ENCODE peak calls at places on chromosomes 6 and 20, in six cellular contexts. Q is non-pigmented ciliary epithelial cell, E is H7, C is AG08395, D is hippocampal formation, O is cardiac fibroblast. U is an unnamed sample.

GRCh38 chr20:63347081-63347741 is 13.9 kb downstream of the CHRNA4 start:
- DNase-seq in Q (no peak), D (no peak), E (peak), C (no peak), O (no peak), U (no peak)

GRCh38 chr20:62232194-62232593 is 6.1 kb upstream of the OSBPL2 start:
- DNase-seq in E (no peak), C (no peak), Q (no peak), D (no peak), O (no peak), U (no peak)

GRCh38 chr6:17291778-17292177 is 10.6 kb downstream of the RBM24 start:
- DNase-seq in C (no peak), O (no peak), Q (no peak), E (peak), D (no peak), U (no peak)

GRCh38 chr6:7546832-7547714 is 5.6 kb downstream of the DSP start:
- DNase-seq in C (no peak), E (no peak), D (no peak), O (no peak), Q (no peak), U (no peak)

GRCh38 chr20:50311308-50312001 is 120.8 kb downstream of the CEBPB start:
- DNase-seq in O (no peak), E (no peak), D (no peak), C (no peak), Q (no peak), U (peak)

GRCh38 chr6:126020305-126021050 is 34.1 kb downstream of the TRMT11 start:
- DNase-seq in E (no peak), C (no peak), O (peak), Q (no peak), D (no peak), U (peak)

GRCh38 chr6:10341605-10342004 is 73.3 kb downstream of the TFAP2A start:
- DNase-seq in C (no peak), E (no peak), D (no peak), O (no peak), Q (no peak), U (no peak)

GRCh38 chr6:127547215-127547614 is 28.1 kb upstream of the MTCL3 start:
- DNase-seq in O (peak), E (no peak), C (no peak), Q (no peak), D (no peak), U (no peak)

GRCh38 chr6:89840538-89840937 is 10.9 kb downstream of the CASP8AP2 start:
- DNase-seq in O (peak), D (no peak), C (no peak), E (no peak), Q (no peak), U (peak)

GRCh38 chr6:28589952-28590340 is 64.3 kb downstream of the GPX5 start:
- DNase-seq in Q (no peak), D (no peak), O (no peak), C (no peak), E (peak), U (no peak)

U was measured in osteoblast.